ENCODE peak calls at places on chromosomes 5 and 9, in eight cellular contexts. R, N, U, F, V, G, W and T are unnamed samples.

GRCh38 chr5:14671414-14671813 is 6.9 kb downstream of the OTULIN start:
- DNase-seq in R (no peak), N (no peak), U (no peak), F (no peak), V (no peak), G (no peak), W (no peak), T (no peak)

GRCh38 chr9:128142061-128142460 is 7.2 kb upstream of the LCN2 start:
- DNase-seq in R (no peak), N (no peak), U (no peak), F (no peak), V (no peak), G (no peak), W (no peak), T (no peak)

GRCh38 chr5:154714271-154714986 is 40.7 kb upstream of the LARP1 start:
- DNase-seq in R (no peak), N (no peak), U (no peak), F (no peak), V (peak; percentile 18), G (no peak), W (no peak), T (no peak)

GRCh38 chr5:149135536-149136201 is 5.6 kb upstream of the ABLIM3 start:
- DNase-seq in R (no peak), N (no peak), U (no peak), F (peak; percentile 36), V (no peak), G (no peak), W (no peak), T (no peak)

GRCh38 chr9:126522957-126523356 is 90.8 kb upstream of the LMX1B start:
- DNase-seq in R (no peak), N (peak; percentile 56), U (no peak), F (no peak), V (no peak), G (no peak), W (no peak), T (no peak)

GRCh38 chr5:53253421-53253871 is 143.9 kb upstream of the MOCS2 start:
- DNase-seq in R (no peak), N (no peak), U (no peak), F (peak; percentile 40), V (no peak), G (peak; percentile 11), W (no peak), T (no peak)

GRCh38 chr9:38035873-38036272 is 33.2 kb downstream of the SHB start:
- DNase-seq in R (no peak), N (no peak), U (no peak), F (no peak), V (no peak), G (peak; percentile 44), W (no peak), T (no peak)

GRCh38 chr5:84480873-84481637 is 96.4 kb upstream of the EDIL3 start:
- DNase-seq in R (no peak), N (no peak), U (no peak), F (no peak), V (no peak), G (no peak), W (no peak), T (no peak)

GRCh38 chr5:146630467-146630866 is 114.5 kb upstream of the GPR151 start:
- DNase-seq in R (no peak), N (no peak), U (no peak), F (no peak), V (no peak), G (no peak), W (no peak), T (no peak)

GRCh38 chr5:172370648-172371248 is 83.6 kb downstream of the SH3PXD2B start:
- DNase-seq in R (no peak), N (no peak), U (no peak), F (peak; percentile 12), V (no peak), G (no peak), W (no peak), T (no peak)

GRCh38 chr5:50623666-50624065 is 42.8 kb upstream of the PARP8 start:
- DNase-seq in R (no peak), N (no peak), U (no peak), F (no peak), V (no peak), G (no peak), W (no peak), T (no peak)